ENCODE peak calls at places on chromosomes 2 and 18, in nine cellular contexts. I, T, L, P, C, G, X, J and N are unnamed samples. For H3K4me1, the result is how much of the 10 kb centered on the place peaks cover.

GRCh38 chr18:76764296-76764901 is 58.0 kb upstream of the ZNF236 start:
- DNase-seq in T (no peak), P (no peak), J (no peak), L (no peak), C (no peak), G (no peak), I (no peak), X (no peak), N (no peak)

GRCh38 chr2:197137234-197137633 is 173.3 kb downstream of the ANKRD44 start:
- DNase-seq in G (no peak), C (no peak), I (no peak), T (no peak), J (no peak), X (no peak), L (no peak), P (peak), N (no peak)

GRCh38 chr2:9225806-9226205 is 19.2 kb downstream of the ASAP2 start:
- DNase-seq in J (no peak), I (no peak), G (no peak), T (no peak), C (no peak), P (no peak), L (no peak), X (no peak), N (no peak)

GRCh38 chr2:95387358-95387757 is 15.2 kb upstream of the FAHD2A start:
- DNase-seq in C (no peak), T (no peak), X (no peak), J (no peak), P (no peak), I (peak), G (no peak), L (no peak), N (no peak)

GRCh38 chr18:13269599-13270011 is 51.0 kb downstream of the LDLRAD4 start:
- DNase-seq in J (no peak), P (no peak), L (peak), C (peak), X (no peak), T (no peak), I (no peak), G (no peak), N (no peak)

GRCh38 chr2:196415384-196415783 is 224.1 kb upstream of the CCDC150 start:
- DNase-seq in I (no peak), T (no peak), G (no peak), P (no peak), J (no peak), C (no peak), L (no peak), X (no peak), N (no peak)

GRCh38 chr2:240960309-240960962 is 38.0 kb upstream of the SNED1 start:
- DNase-seq in P (peak), L (peak), X (peak), J (peak), T (no peak), I (peak), C (no peak), G (no peak), N (peak)

GRCh38 chr2:190637331-190637734 is 11.6 kb upstream of the NAB1 start:
- DNase-seq in J (no peak), G (no peak), I (no peak), T (no peak), X (no peak), C (no peak), P (peak), L (no peak), N (no peak)

GRCh38 chr18:33844232-33844631 is 266.2 kb downstream of the ASXL3 start:
- DNase-seq in I (no peak), G (no peak), T (no peak), L (no peak), P (no peak), J (no peak), C (no peak), X (no peak), N (no peak)

GRCh38 chr2:40451926-40452605 is at the start of gene SLC8A1:
- DNase-seq in L (no peak), P (peak), I (peak), X (no peak), J (no peak), C (no peak), G (peak), T (no peak), N (no peak)

GRCh38 chr18:3279201-3280185 is 17.6 kb downstream of the MYL12B start:
- DNase-seq in G (no peak), C (no peak), J (no peak), L (no peak), P (no peak), T (no peak), X (no peak), I (no peak), N (no peak)

GRCh38 chr18:50022985-50023384 is 172.0 kb downstream of the MYO5B start:
- DNase-seq in T (no peak), J (no peak), L (no peak), G (no peak), X (no peak), C (no peak), I (no peak), P (no peak), N (no peak)

GRCh38 chr18:22342625-22343024 is 75.1 kb downstream of the CTAGE1 start:
- DNase-seq in T (no peak), I (peak), J (no peak), G (no peak), L (no peak), P (peak), C (peak), X (peak), N (peak)

GRCh38 chr18:9951022-9951859 is 37.4 kb downstream of the VAPA start:
- DNase-seq in X (no peak), J (no peak), I (no peak), P (peak), C (peak), L (no peak), T (no peak), G (peak), N (no peak)

GRCh38 chr2:143960177-143960576 is 559.7 kb downstream of the ZEB2 start:
- DNase-seq in T (no peak), I (no peak), J (no peak), L (no peak), X (no peak), G (no peak), C (no peak), P (peak), N (no peak)

GRCh38 chr18:12748671-12749070 is 45.8 kb downstream of the PSMG2 start:
- DNase-seq in L (no peak), G (no peak), X (no peak), J (no peak), P (peak), C (no peak), I (no peak), T (no peak), N (no peak)

GRCh38 chr18:37491526-37491925 is 74.1 kb downstream of the CELF4 start:
- DNase-seq in T (no peak), L (no peak), I (no peak), P (no peak), J (no peak), G (no peak), C (no peak), X (no peak), N (no peak)

GRCh38 chr2:53033416-53033815 is 734.2 kb upstream of the CHAC2 start:
- DNase-seq in G (peak), C (no peak), L (no peak), T (no peak), P (peak), I (no peak), X (no peak), J (no peak), N (no peak)

GRCh38 chr2:98483257-98483861 is 38.7 kb downstream of the INPP4A start:
- DNase-seq in L (no peak), J (no peak), T (no peak), G (no peak), C (no peak), P (no peak), I (no peak), X (no peak), N (no peak)

GRCh38 chr2:69683170-69683971 is 39.8 kb upstream of the AAK1 start:
- DNase-seq in I (peak), T (peak), J (no peak), G (no peak), L (no peak), X (peak), P (peak), C (no peak), N (no peak)

GRCh38 chr2:174145827-174146226 is 102.5 kb downstream of the OLA1 start:
- DNase-seq in J (no peak), X (no peak), C (no peak), L (no peak), P (no peak), T (no peak), I (no peak), G (peak), N (no peak)

GRCh38 chr2:157283468-157283867 is 26.0 kb downstream of the GALNT5 start:
- DNase-seq in I (no peak), T (peak), X (no peak), L (no peak), G (no peak), C (peak), J (no peak), P (no peak), N (peak)

GRCh38 chr2:218884519-218884918 is 3.9 kb downstream of the WNT10A start:
- DNase-seq in C (no peak), J (no peak), X (no peak), L (no peak), I (no peak), P (no peak), T (no peak), G (no peak), N (no peak)
- H3K4me1 ChIP-seq in C (under half), J (under half), X (under half), L (under half), I (under half), P (under half), T (under half), G (under half), N (under half)

DNA sequence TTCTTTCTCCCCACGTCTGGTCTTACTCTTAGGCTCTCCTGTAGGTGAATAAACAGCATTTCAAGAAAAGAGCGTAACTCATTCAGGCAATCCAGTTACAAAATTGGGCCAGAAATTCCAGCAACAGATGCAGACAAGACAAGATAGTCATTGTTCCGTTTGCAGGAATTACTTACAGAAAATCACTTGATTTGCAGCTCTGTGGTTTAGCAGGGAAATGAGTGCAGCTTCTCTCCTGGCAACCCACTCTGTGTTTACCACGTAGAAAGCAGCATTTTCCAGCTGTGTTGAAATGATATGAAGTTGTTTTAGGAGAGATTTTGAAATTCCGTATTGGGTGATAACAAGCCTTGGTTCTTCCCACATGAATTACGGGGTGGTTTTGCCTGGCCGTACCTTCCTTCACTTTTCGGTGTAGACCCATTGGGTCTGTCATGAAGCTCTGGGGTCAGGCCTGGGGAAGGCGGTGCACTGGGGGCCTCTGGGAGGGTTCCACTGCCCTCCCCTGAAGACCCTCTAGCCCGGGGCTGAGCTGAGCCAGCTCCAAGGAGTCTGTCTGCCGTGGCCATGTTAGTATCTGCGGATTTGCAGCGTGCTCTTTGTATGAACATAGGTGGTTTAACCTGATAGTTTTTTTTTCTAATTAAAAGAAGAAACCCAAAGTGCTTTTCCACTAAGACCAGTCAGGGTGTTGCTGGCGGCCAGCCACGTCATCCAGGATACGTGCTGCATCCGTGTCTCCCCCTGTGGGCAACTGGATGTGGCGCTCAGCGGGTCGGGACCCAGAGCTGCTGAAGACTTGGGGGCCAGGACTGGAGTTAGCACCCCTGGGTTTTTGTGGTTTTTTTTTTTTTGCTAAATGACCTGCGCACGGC is 58.9 kb upstream of the KCNG2 start:
- DNase-seq in I (no peak), X (no peak), G (no peak), J (no peak), C (peak), L (no peak), P (no peak), T (no peak), N (no peak)
- H3K4me1 ChIP-seq in I (under half), X (under half), G (under half), J (under half), C (under half), L (under half), P (under half), T (under half), N (under half)

DNA sequence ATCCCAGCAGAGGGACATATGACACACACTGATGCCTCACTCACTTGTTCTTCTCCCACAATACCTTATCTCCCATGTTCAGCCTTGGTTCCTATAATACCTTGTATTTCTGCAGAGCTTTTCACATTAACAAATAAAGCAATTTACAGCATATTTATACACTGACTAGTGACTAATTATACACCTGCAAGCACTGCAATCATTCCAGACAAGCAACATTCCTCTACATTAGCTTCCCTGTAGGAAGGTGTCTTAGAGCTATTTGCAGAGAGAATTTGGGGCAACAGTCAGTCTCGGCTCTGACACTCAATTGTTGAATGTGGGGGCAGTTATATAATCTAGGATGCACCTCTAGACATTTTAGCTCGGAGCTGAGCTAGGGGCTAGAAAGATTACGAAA is 9.5 kb upstream of the INSIG2 start:
- DNase-seq in X (no peak), I (no peak), T (no peak), P (no peak), C (no peak), L (no peak), G (no peak), J (no peak), N (no peak)
- H3K4me1 ChIP-seq in X (under half), I (under half), T (under half), P (under half), C (under half), L (under half), G (under half), J (under half), N (under half)

GRCh38 chr2:226179010-226179409 is 620.6 kb downstream of the IRS1 start:
- DNase-seq in X (no peak), G (no peak), T (no peak), C (no peak), J (no peak), L (no peak), P (no peak), I (no peak), N (no peak)
- H3K4me1 ChIP-seq in X (under half), G (under half), T (under half), C (under half), J (under half), L (under half), P (under half), I (under half), N (under half)

DNA sequence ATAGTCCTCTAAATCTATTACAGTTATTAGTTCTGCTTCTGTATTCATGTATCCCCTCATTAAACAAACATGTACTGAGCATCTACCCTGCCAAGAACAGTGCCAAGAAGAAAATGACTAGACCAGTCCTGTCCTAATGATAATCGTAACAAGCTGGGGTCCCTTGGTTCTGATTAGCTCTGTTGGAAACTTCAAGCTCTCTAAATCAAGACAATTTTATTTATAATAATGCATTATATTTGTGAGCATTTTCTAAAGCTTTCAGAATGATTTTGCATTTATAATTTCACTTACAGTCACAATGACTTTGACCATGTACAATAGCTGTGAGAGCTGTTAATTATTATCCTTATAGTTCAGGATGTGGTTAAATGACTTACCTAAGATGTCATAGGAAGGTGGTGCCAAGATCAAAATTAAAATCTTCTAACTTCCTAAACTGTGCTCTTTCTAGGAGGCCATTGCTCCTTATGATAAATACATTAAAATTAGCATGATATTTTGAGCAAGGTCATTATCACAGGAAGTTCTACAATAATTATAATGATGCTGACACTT is 336.5 kb upstream of the SLC39A10 start:
- DNase-seq in I (no peak), L (no peak), C (no peak), X (no peak), T (no peak), G (no peak), J (no peak), P (no peak), N (no peak)
- H3K4me1 ChIP-seq in I (under half), L (under half), C (under half), X (under half), T (under half), G (under half), J (under half), P (under half), N (under half)

DNA sequence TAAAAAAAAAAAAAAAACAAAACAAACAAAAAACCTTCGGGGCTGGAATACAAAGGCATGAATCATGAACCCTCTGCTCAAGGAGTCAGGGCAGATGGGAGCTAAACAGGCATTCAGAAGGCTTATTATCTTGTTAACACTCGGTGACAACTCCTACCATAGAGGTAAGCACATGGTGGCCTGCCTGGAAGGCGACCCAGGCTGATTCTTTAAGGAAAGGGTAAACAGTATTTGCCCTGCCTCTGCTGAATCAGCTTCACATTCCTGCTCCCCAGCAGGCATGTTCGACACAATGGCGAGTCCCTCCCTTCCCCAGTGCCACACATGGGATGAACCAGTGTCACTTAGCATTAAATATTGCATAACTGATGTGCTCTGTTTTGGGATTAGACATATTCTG is 191.9 kb downstream of the ARL4C start:
- DNase-seq in P (peak), J (no peak), L (no peak), G (peak), C (no peak), X (no peak), T (no peak), I (peak), N (no peak)
- H3K4me1 ChIP-seq in P (under half), J (under half), L (under half), G (under half), C (under half), X (under half), T (under half), I (half or more), N (under half)

GRCh38 chr18:8826971-8827370 is 121.6 kb downstream of the MTCL1 start:
- DNase-seq in T (no peak), C (no peak), J (no peak), P (no peak), G (no peak), I (no peak), L (no peak), X (peak), N (peak)
- H3K4me1 ChIP-seq in T (under half), C (under half), J (under half), P (under half), G (under half), I (under half), L (under half), X (under half), N (under half)

GRCh38 chr2:136116813-136117390 is 1.0 kb downstream of the CXCR4 start:
- DNase-seq in I (no peak), L (peak), T (no peak), P (no peak), G (peak), X (no peak), C (peak), J (no peak), N (peak)
- H3K4me1 ChIP-seq in I (under half), L (half or more), T (under half), P (under half), G (under half), X (under half), C (under half), J (under half), N (under half)

GRCh38 chr2:160227252-160227651 is 27.2 kb upstream of the ITGB6 start:
- DNase-seq in I (no peak), G (no peak), J (no peak), T (no peak), C (peak), X (no peak), L (no peak), P (peak), N (no peak)
- H3K4me1 ChIP-seq in I (half or more), G (under half), J (under half), T (under half), C (under half), X (under half), L (under half), P (under half), N (half or more)